ENCODE peak calls at places on chromosomes 5 and 9, in six cellular contexts. U is AG08396, Q is stomach, I is left ventricle myocardium inferior, C is upper lobe of right lung, W is Caki2. E is an unnamed sample.

GRCh38 chr5:82312373-82312856 is 34.3 kb upstream of the RPS23 start:
- DNase-seq in W (peak), C (no peak), U (peak), Q (no peak), I (peak), E (peak)

GRCh38 chr9:133008406-133008805 is 22.4 kb upstream of the GTF3C5 start:
- DNase-seq in W (no peak), I (no peak), U (no peak), Q (no peak), C (no peak), E (no peak)

GRCh38 chr5:72921103-72921502 is 34.7 kb upstream of the FCHO2 start:
- DNase-seq in U (no peak), W (no peak), I (no peak), Q (no peak), C (no peak), E (no peak)

GRCh38 chr5:16392718-16393117 is 72.9 kb downstream of the ZNF622 start:
- DNase-seq in Q (no peak), I (no peak), U (no peak), W (no peak), C (no peak), E (no peak)

GRCh38 chr9:18366184-18366583 is 107.8 kb upstream of the ADAMTSL1 start:
- DNase-seq in U (no peak), W (no peak), I (no peak), C (no peak), Q (no peak), E (no peak)

GRCh38 chr9:2489838-2490314 is 131.7 kb upstream of the VLDLR start:
- DNase-seq in Q (no peak), C (no peak), I (no peak), W (no peak), U (no peak), E (no peak)

GRCh38 chr9:127180457-127181314 is 58.3 kb upstream of the ANGPTL2 start:
- DNase-seq in U (no peak), C (peak), W (no peak), I (peak), Q (peak), E (no peak)

GRCh38 chr9:134045841-134046544 is 20.7 kb downstream of the BRD3OS start:
- DNase-seq in Q (no peak), W (no peak), I (no peak), U (no peak), C (no peak), E (peak)

GRCh38 chr5:53239301-53239990 is 129.9 kb upstream of the MOCS2 start:
- DNase-seq in I (no peak), C (no peak), W (no peak), Q (no peak), U (no peak), E (no peak)

GRCh38 chr9:35338561-35339274 is 151.2 kb upstream of the RUSC2 start:
- DNase-seq in W (no peak), Q (peak), I (no peak), U (no peak), C (no peak), E (no peak)

GRCh38 chr9:109082091-109082620 is 37.6 kb downstream of the TMEM245 start:
- DNase-seq in I (no peak), U (no peak), C (no peak), W (no peak), Q (no peak), E (no peak)

GRCh38 chr5:72951850-72952468 is 3.9 kb upstream of the FCHO2 start:
- DNase-seq in W (peak), Q (no peak), C (no peak), U (peak), I (no peak), E (no peak)

GRCh38 chr5:158326241-158326640 is 467.3 kb upstream of the CLINT1 start:
- DNase-seq in U (no peak), I (no peak), Q (no peak), W (no peak), C (no peak), E (no peak)

GRCh38 chr9:97848237-97848581 is 4.8 kb upstream of the FOXE1 start:
- DNase-seq in I (no peak), W (no peak), C (no peak), Q (no peak), U (peak), E (no peak)

GRCh38 chr5:5164158-5164557 is 24.0 kb downstream of the ADAMTS16 start:
- DNase-seq in I (no peak), C (no peak), U (no peak), W (no peak), Q (peak), E (no peak)

GRCh38 chr5:14453486-14453885 is 128.1 kb upstream of the OTULINL start:
- DNase-seq in W (no peak), C (no peak), I (no peak), U (no peak), Q (no peak), E (no peak)

GRCh38 chr5:59749782-59750520 is 143.6 kb downstream of the PDE4D start:
- DNase-seq in U (no peak), I (no peak), C (no peak), W (no peak), Q (no peak), E (no peak)

GRCh38 chr9:22035591-22036011 is 26.5 kb upstream of the CDKN2B start:
- DNase-seq in U (no peak), Q (no peak), W (no peak), I (no peak), C (no peak), E (no peak)

GRCh38 chr5:25763781-25764180 is 1119.0 kb upstream of the CDH10 start:
- DNase-seq in W (no peak), I (no peak), Q (no peak), U (no peak), C (no peak), E (no peak)

GRCh38 chr5:150245111-150245789 is 44.3 kb downstream of the CAMK2A start:
- DNase-seq in Q (no peak), U (peak), W (no peak), I (peak), C (no peak), E (peak)

GRCh38 chr5:167982-168660 is 23.2 kb upstream of the LRRC14B start:
- DNase-seq in Q (no peak), W (no peak), U (peak), I (no peak), C (peak), E (no peak)

GRCh38 chr5:177086918-177087706 is 397 bp downstream of the FGFR4 start:
- DNase-seq in C (peak), W (peak), Q (peak), I (no peak), U (peak), E (no peak)

GRCh38 chr9:98810106-98810840 is 2.8 kb downstream of the GALNT12 start:
- DNase-seq in I (no peak), U (no peak), Q (no peak), W (peak), C (no peak), E (no peak)

GRCh38 chr5:89929173-89929572 is 480.4 kb downstream of the CETN3 start:
- DNase-seq in C (no peak), Q (no peak), W (no peak), U (no peak), I (no peak), E (no peak)

GRCh38 chr9:120608421-120608820 is 28.5 kb upstream of the CDK5RAP2 start:
- DNase-seq in U (no peak), W (no peak), Q (no peak), C (no peak), I (no peak), E (no peak)

GRCh38 chr9:111316796-111317195 is 13.2 kb downstream of the OR2K2 start:
- DNase-seq in U (no peak), I (no peak), W (no peak), Q (no peak), C (no peak), E (no peak)

GRCh38 chr9:137688725-137689124 is 69.9 kb downstream of the EHMT1 start:
- DNase-seq in C (no peak), I (no peak), W (no peak), Q (no peak), U (no peak), E (no peak)

E was measured in right cardiac atrium.